ENCODE peak calls at places on chromosomes 16 and 17, in five cellular contexts. Y is H1, Z is H9, F is neuronal stem cell, K is trophoblast cell. V is an unnamed sample.

GRCh38 chr16:53821957-53822625 is 118.1 kb downstream of the FTO start:
- DNase-seq in Y (no peak), F (no peak), Z (no peak), K (peak), V (peak)

GRCh38 chr17:10521949-10522348 is 3.6 kb upstream of the MYH1 start:
- DNase-seq in F (no peak), K (no peak), Y (no peak), Z (no peak), V (no peak)

GRCh38 chr17:11980813-11981212 is 16.5 kb downstream of the ZNF18 start:
- DNase-seq in F (no peak), Z (no peak), K (peak), Y (no peak), V (peak)

GRCh38 chr17:15133143-15133542 is 132.0 kb downstream of the PMP22 start:
- DNase-seq in K (no peak), F (no peak), Y (no peak), Z (no peak), V (no peak)

GRCh38 chr16:72604375-72604774 is 432.4 kb upstream of the PMFBP1 start:
- DNase-seq in Y (no peak), Z (no peak), F (no peak), K (no peak), V (no peak)

GRCh38 chr17:33725675-33726271 is 432.7 kb upstream of the ASIC2 start:
- DNase-seq in F (peak), K (peak), Y (peak), Z (peak), V (peak)

GRCh38 chr17:43714338-43715149 is 44.0 kb downstream of the SOST start:
- DNase-seq in K (no peak), Z (no peak), Y (no peak), F (no peak), V (peak)

GRCh38 chr17:75487351-75488070 is 27.8 kb downstream of the CASKIN2 start:
- DNase-seq in Z (no peak), K (no peak), Y (no peak), F (no peak), V (peak)

GRCh38 chr17:28227278-28228108 is 91.5 kb upstream of the TMEM97 start:
- DNase-seq in K (peak), Z (peak), Y (peak), F (peak), V (peak)

GRCh38 chr16:11857161-11857560 is 5.8 kb upstream of the RSL1D1 start:
- DNase-seq in Z (no peak), K (peak), Y (no peak), F (no peak), V (peak)

GRCh38 chr16:2827481-2827790 is 2.7 kb upstream of the ZG16B start:
- DNase-seq in F (no peak), Y (no peak), K (no peak), Z (no peak), V (no peak)

GRCh38 chr16:69276143-69277115 is 34.7 kb upstream of the VPS4A start:
- DNase-seq in F (no peak), K (no peak), Z (no peak), Y (no peak), V (peak)

GRCh38 chr17:78013683-78014467 is 55.4 kb downstream of the TNRC6C start:
- DNase-seq in Z (peak), K (peak), F (peak), Y (no peak), V (peak)

GRCh38 chr17:60390881-60391418 is 983 bp downstream of the USP32 start:
- DNase-seq in F (peak), K (peak), Z (no peak), Y (no peak), V (peak)

GRCh38 chr17:72404872-72405271 is 284.1 kb downstream of the SOX9 start:
- DNase-seq in Z (no peak), F (no peak), Y (no peak), K (no peak), V (peak)

GRCh38 chr16:58026705-58027340 is 1.3 kb downstream of the MMP15 start:
- DNase-seq in Y (no peak), K (no peak), F (peak), Z (no peak), V (peak)

GRCh38 chr17:78973196-78973595 is 6.5 kb downstream of the LGALS3BP start:
- DNase-seq in Y (no peak), F (peak), K (peak), Z (peak), V (no peak)

GRCh38 chr16:51327001-51327400 is 175.9 kb upstream of the SALL1 start:
- DNase-seq in Z (no peak), K (no peak), Y (no peak), F (no peak), V (peak)

GRCh38 chr17:301681-302299 is 50.8 kb downstream of the RPH3AL start:
- DNase-seq in K (no peak), Z (no peak), Y (no peak), F (no peak), V (no peak)

GRCh38 chr16:11349599-11350276 is 4.5 kb downstream of the RMI2 start:
- DNase-seq in Z (no peak), Y (no peak), K (peak), F (no peak), V (peak)

GRCh38 chr17:76540381-76541300 is 797 bp downstream of the PRCD start:
- DNase-seq in K (peak), Z (peak), Y (peak), F (peak), V (peak)

GRCh38 chr17:42009170-42009569 is 8.1 kb downstream of the DNAJC7 start:
- DNase-seq in F (no peak), K (no peak), Y (no peak), Z (peak), V (no peak)

GRCh38 chr16:4358831-4359561 is 7.9 kb upstream of the PAM16 start:
- DNase-seq in Z (peak), Y (no peak), K (peak), F (peak), V (peak)

GRCh38 chr16:52743702-52744101 is 196.8 kb upstream of the TOX3 start:
- DNase-seq in Z (no peak), F (no peak), K (no peak), Y (no peak), V (no peak)
- H2BK12ac ChIP-seq in Z (no peak), F (no peak), K (no peak), Y (no peak), V (no peak)

GRCh38 chr16:79599837-79600635 is 501 bp downstream of the MAF start:
- DNase-seq in Z (peak), Y (no peak), K (peak), F (peak), V (peak)

GRCh38 chr16:79601092-79601977 is 798 bp upstream of the MAF start:
- DNase-seq in K (peak), F (peak), Y (no peak), Z (peak), V (peak)

GRCh38 chr16:79599256-79599836 is 1.2 kb downstream of the MAF start:
- DNase-seq in F (no peak), K (peak), Y (no peak), Z (peak), V (no peak)

GRCh38 chr16:79601978-79602609 is 1.6 kb upstream of the MAF start:
- DNase-seq in Y (peak), F (peak), K (peak), Z (peak), V (peak)

GRCh38 chr16:79600636-79601091 is at the start of gene MAF:
- DNase-seq in F (peak), K (peak), Y (peak), Z (peak), V (peak)
- H3K9ac ChIP-seq in F (peak), K (peak), Y (peak), Z (peak), V (peak)

GRCh38 chr17:34822007-34822737 is 139.1 kb downstream of the CCT6B start:
- DNase-seq in Z (peak), Y (no peak), K (no peak), F (no peak), V (no peak)
- H2BK12ac ChIP-seq in Z (no peak), Y (no peak), K (no peak), F (no peak), V (no peak)

DNA sequence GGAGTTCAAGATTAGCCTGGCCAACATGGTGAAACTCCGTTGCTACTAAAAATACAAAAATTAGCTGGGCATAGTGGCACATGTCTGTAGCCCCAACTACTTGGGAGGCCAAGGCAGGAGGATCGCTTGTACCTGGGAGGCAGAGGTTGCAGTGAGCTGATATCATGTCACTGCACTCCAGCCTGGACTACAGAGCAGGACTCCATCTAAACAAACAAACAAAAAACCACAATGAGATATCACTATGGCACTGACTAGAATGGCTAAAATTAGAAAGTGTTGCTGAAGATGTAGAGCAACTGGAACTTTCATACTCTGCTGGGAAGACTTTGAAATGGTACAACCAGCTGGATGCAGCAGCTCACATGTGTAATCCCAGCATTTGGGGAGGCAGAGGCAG is 6.5 kb upstream of the TNK1 start:
- DNase-seq in Z (no peak), Y (no peak), K (no peak), F (no peak), V (no peak)
- H3K9ac ChIP-seq in Z (no peak), Y (no peak), K (no peak), F (no peak), V (no peak)

GRCh38 chr16:24890746-24891145 is 45.0 kb downstream of the SLC5A11 start:
- DNase-seq in Y (no peak), F (no peak), Z (no peak), K (no peak), V (no peak)

GRCh38 chr16:24900230-24900629 is 54.5 kb downstream of the SLC5A11 start:
- DNase-seq in Z (no peak), K (no peak), Y (no peak), F (no peak), V (peak)

DNA sequence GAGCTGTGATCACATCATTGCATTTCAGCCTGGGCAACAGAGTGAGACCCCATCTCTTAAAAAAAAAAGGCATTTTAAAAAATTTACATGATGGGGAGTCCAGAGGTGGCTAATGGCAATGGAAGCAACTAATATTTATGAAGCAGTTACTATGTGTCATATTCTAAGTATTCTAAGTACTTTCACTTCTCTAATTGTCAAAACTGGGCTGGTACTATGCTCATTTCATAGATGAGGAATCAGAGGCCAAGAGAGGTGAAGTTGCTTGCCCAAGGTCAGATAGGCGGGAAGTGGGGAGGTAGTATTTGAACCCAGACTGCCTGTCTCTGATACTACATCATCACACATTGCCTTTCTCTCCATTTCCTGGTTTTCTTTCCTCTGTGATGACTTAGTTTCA is 50.7 kb downstream of the SLC5A11 start:
- DNase-seq in Y (no peak), K (no peak), Z (no peak), F (no peak), V (no peak)
- H2BK12ac ChIP-seq in Y (no peak), K (no peak), Z (no peak), F (no peak), V (no peak)

V was measured in mesenchymal stem cell.